ENCODE peak calls at places on chromosomes 4 and X, in six cellular contexts. M, V, S, G, Q and U are unnamed samples.

GRCh38 chr4:110055014-110055768 is 142.5 kb downstream of the EGF start:
- DNase-seq in M (no peak), V (no peak), S (no peak), G (no peak), Q (no peak), U (no peak)

GRCh38 chr4:6906046-6906445 is 3.6 kb upstream of the TBC1D14 start:
- DNase-seq in M (no peak), V (no peak), S (no peak), G (peak), Q (no peak), U (no peak)

GRCh38 chrX:70169281-70169680 is 8.0 kb upstream of the DGAT2L6 start:
- DNase-seq in M (no peak), V (no peak), S (no peak), G (no peak), Q (no peak), U (no peak)

GRCh38 chrX:154486396-154487207 is at the start of gene UBL4A:
- DNase-seq in M (peak), V (no peak), S (peak), G (peak), Q (peak), U (peak)

GRCh38 chrX:137305404-137305803 is 260.5 kb upstream of the ZIC3 start:
- DNase-seq in M (no peak), V (no peak), S (no peak), G (no peak), Q (no peak), U (no peak)

GRCh38 chr4:120071192-120071795 is 4.6 kb upstream of the MAD2L1 start:
- DNase-seq in M (no peak), V (no peak), S (peak), G (no peak), Q (peak), U (no peak)

GRCh38 chr4:105978684-105979296 is 83.5 kb downstream of the NPNT start:
- DNase-seq in M (no peak), V (no peak), S (peak), G (no peak), Q (peak), U (no peak)

GRCh38 chrX:47204970-47205369 is 11.3 kb downstream of the UBA1 start:
- DNase-seq in M (no peak), V (peak), S (no peak), G (no peak), Q (no peak), U (no peak)

GRCh38 chr4:145839151-145839550 is 99.5 kb downstream of the ZNF827 start:
- DNase-seq in M (no peak), V (no peak), S (no peak), G (no peak), Q (no peak), U (no peak)

GRCh38 chrX:97666890-97667289 is 783.2 kb downstream of the RPA4 start:
- DNase-seq in M (no peak), V (no peak), S (no peak), G (no peak), Q (no peak), U (no peak)

GRCh38 chr4:27702710-27703431 is 842.2 kb downstream of the STIM2 start:
- DNase-seq in M (no peak), V (no peak), S (peak), G (no peak), Q (peak), U (peak)

GRCh38 chrX:150361070-150361776 is 1.9 kb upstream of the MAMLD1 start:
- DNase-seq in M (no peak), V (peak), S (no peak), G (no peak), Q (no peak), U (peak)

GRCh38 chr4:51932261-51932660 is 87.9 kb downstream of the LRRC66 start:
- DNase-seq in M (no peak), V (no peak), S (no peak), G (no peak), Q (peak), U (no peak)

GRCh38 chr4:45925809-45926208 is 198.0 kb downstream of the GABRG1 start:
- DNase-seq in M (no peak), V (no peak), S (no peak), G (no peak), Q (no peak), U (no peak)

GRCh38 chr4:5474756-5475155 is 233.6 kb downstream of the EVC2 start:
- DNase-seq in M (no peak), V (no peak), S (no peak), G (no peak), Q (no peak), U (no peak)

GRCh38 chr4:110808371-110808878 is 185.5 kb upstream of the PITX2 start:
- DNase-seq in M (no peak), V (no peak), S (no peak), G (no peak), Q (peak), U (no peak)

GRCh38 chrX:97399400-97399799 is 515.7 kb downstream of the RPA4 start:
- DNase-seq in M (no peak), V (no peak), S (no peak), G (no peak), Q (peak), U (no peak)

GRCh38 chr4:33494150-33494549 is 2750.2 kb downstream of the ARAP2 start:
- DNase-seq in M (no peak), V (no peak), S (no peak), G (no peak), Q (peak), U (no peak)

GRCh38 chr4:114870987-114871386 is 242.4 kb downstream of the NDST4 start:
- DNase-seq in M (no peak), V (no peak), S (no peak), G (no peak), Q (no peak), U (no peak)

GRCh38 chr4:156779774-156780173 is 191.8 kb downstream of the PDGFC start:
- DNase-seq in M (no peak), V (no peak), S (no peak), G (no peak), Q (peak), U (no peak)

GRCh38 chr4:31294655-31295054 is 574.5 kb downstream of the PCDH7 start:
- DNase-seq in M (no peak), V (no peak), S (peak), G (no peak), Q (no peak), U (no peak)

GRCh38 chr4:65021737-65022136 is 612.5 kb upstream of the TECRL start:
- DNase-seq in M (no peak), V (no peak), S (peak), G (no peak), Q (no peak), U (no peak)

GRCh38 chr4:41067369-41067768 is 147.0 kb downstream of the APBB2 start:
- DNase-seq in M (no peak), V (no peak), S (no peak), G (no peak), Q (peak), U (no peak)

GRCh38 chr4:16114546-16114945 is 30.7 kb upstream of the PROM1 start:
- DNase-seq in M (no peak), V (no peak), S (no peak), G (no peak), Q (no peak), U (no peak)

GRCh38 chr4:87258677-87259076 is 38.3 kb upstream of the KLHL8 start:
- DNase-seq in M (no peak), V (no peak), S (no peak), G (no peak), Q (no peak), U (no peak)

GRCh38 chr4:15436515-15436914 is 8.7 kb downstream of the C1QTNF7 start:
- DNase-seq in M (no peak), V (no peak), S (no peak), G (no peak), Q (peak), U (no peak)

GRCh38 chrX:13770013-13770412 is 35.5 kb downstream of the OFD1 start:
- DNase-seq in M (no peak), V (no peak), S (no peak), G (no peak), Q (no peak), U (no peak)

GRCh38 chr4:84803720-84804119 is 162.8 kb downstream of the WDFY3 start:
- DNase-seq in M (no peak), V (no peak), S (no peak), G (no peak), Q (peak), U (no peak)

GRCh38 chr4:123064390-123064789 is 142.0 kb upstream of the NUDT6 start:
- DNase-seq in M (no peak), V (no peak), S (no peak), G (no peak), Q (peak), U (no peak)

GRCh38 chr4:165378398-165378762 is 428 bp upstream of the CPE start:
- DNase-seq in M (no peak), V (no peak), S (no peak), G (no peak), Q (no peak), U (no peak)

GRCh38 chr4:33060873-33061542 is 2340.8 kb downstream of the PCDH7 start:
- DNase-seq in M (peak), V (no peak), S (peak), G (no peak), Q (peak), U (peak)

GRCh38 chrX:21943460-21944135 is 3.1 kb downstream of the SMS start:
- DNase-seq in M (no peak), V (no peak), S (no peak), G (no peak), Q (peak), U (no peak)

GRCh38 chr4:37464373-37464772 is 219.8 kb downstream of the NWD2 start:
- DNase-seq in M (no peak), V (no peak), S (no peak), G (no peak), Q (no peak), U (no peak)

GRCh38 chrX:117147249-117147648 is 684.5 kb upstream of the CT83 start:
- DNase-seq in M (no peak), V (no peak), S (no peak), G (no peak), Q (no peak), U (no peak)

GRCh38 chr4:3340703-3341088 is 47.9 kb downstream of the RGS12 start:
- DNase-seq in M (no peak), V (no peak), S (no peak), G (no peak), Q (no peak), U (no peak)

GRCh38 chr4:6272863-6273660 is 3.4 kb downstream of the WFS1 start:
- DNase-seq in M (no peak), V (peak), S (peak), G (peak), Q (peak), U (no peak)

GRCh38 chr4:119804404-119804803 is 175.8 kb upstream of the PDE5A start:
- DNase-seq in M (no peak), V (no peak), S (no peak), G (no peak), Q (no peak), U (no peak)

GRCh38 chr4:26424838-26425237 is 65.4 kb downstream of the CCKAR start:
- DNase-seq in M (no peak), V (no peak), S (no peak), G (no peak), Q (no peak), U (no peak)
- TF ChIP-seq CTCF in M (peak), V (peak), S (no peak), G (no peak), Q (peak), U (no peak)

GRCh38 chr4:173919196-173919595 is 364.3 kb downstream of the FBXO8 start:
- DNase-seq in M (no peak), V (no peak), S (no peak), G (no peak), Q (no peak), U (no peak)
- TF ChIP-seq CTCF in M (no peak), V (no peak), S (no peak), G (no peak), Q (no peak), U (no peak)

DNA sequence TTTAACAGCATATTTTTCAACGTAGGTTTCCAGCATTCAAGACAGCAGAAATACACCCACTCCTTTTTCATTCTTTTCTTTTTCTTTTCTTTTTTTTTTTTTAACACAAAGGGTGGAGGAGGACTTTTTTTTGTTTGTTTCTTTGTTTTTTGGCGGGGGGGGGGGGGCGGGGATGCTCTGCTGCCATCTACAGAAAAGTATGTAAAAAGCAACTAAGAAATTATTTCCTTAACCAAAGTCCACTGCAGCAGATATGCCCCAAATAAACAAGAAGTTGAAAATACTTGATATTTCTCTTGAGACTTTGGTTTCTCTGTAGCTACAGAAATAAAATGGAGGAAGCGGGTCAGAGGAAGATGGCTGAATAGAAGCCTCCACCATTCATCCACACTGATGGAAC is 63.2 kb upstream of the PBDC1 start:
- DNase-seq in M (no peak), V (no peak), S (no peak), G (no peak), Q (no peak), U (no peak)
- TF ChIP-seq CTCF in M (no peak), V (peak), S (no peak), G (no peak), Q (no peak), U (no peak)

GRCh38 chrX:131084145-131084544 is 26.0 kb downstream of the ARHGAP36 start:
- DNase-seq in M (no peak), V (no peak), S (no peak), G (no peak), Q (no peak), U (no peak)

GRCh38 chrX:131081772-131082755 is 23.9 kb downstream of the ARHGAP36 start:
- DNase-seq in M (no peak), V (no peak), S (no peak), G (no peak), Q (no peak), U (no peak)

GRCh38 chrX:131083510-131084142 is 25.5 kb downstream of the ARHGAP36 start:
- DNase-seq in M (no peak), V (no peak), S (no peak), G (no peak), Q (no peak), U (no peak)
- TF ChIP-seq CTCF in M (no peak), V (no peak), S (no peak), G (no peak), Q (no peak), U (no peak)

GRCh38 chr4:179678093-179678804 is 2236.0 kb upstream of the AGA start:
- DNase-seq in M (no peak), V (no peak), S (no peak), G (no peak), Q (no peak), U (no peak)
- TF ChIP-seq CTCF in M (no peak), V (no peak), S (no peak), G (no peak), Q (no peak), U (no peak)

GRCh38 chrX:103017542-103017941 is 46.4 kb downstream of the BEX1 start:
- DNase-seq in M (no peak), V (no peak), S (no peak), G (no peak), Q (no peak), U (no peak)

GRCh38 chrX:103012945-103013344 is 51.0 kb downstream of the BEX1 start:
- DNase-seq in M (no peak), V (no peak), S (no peak), G (no peak), Q (no peak), U (no peak)
- TF ChIP-seq CTCF in M (no peak), V (no peak), S (no peak), G (no peak), Q (no peak), U (no peak)

DNA sequence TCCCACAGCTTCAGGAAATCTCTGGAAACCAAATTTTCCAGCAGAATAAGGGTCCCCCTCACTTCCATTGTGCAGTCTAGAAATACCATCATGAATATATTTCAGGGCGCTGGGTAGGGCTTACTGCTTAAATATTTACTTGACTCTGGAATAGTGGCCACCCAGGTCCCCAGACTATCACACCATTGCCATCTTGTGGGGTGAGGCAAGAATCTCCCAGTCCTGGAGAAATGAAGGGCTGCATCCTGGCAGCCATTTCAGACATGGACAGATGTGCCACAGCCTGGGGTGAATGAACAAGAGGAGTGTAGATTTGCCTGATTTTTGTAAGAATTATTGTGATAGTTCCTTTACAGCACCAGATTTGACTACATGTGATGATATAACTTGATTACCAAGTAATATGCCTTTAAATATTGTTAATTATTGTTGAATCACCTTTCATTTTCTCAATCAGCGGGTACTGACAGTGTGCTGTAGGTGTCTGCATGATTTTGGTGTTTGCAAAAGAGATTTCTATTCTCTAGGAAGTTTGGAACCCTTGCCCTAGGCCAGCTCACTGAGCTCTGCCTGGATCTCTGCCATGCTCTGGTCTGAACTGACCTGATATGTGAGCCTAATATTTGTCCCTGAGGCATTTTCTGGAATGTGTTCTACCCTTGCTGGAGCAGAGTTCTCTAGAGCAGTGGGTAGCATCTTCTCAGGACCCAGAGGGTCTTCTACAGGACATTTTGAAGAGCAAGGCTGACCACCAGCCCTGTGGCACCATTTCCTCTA is 183.4 kb downstream of the KIT start:
- DNase-seq in M (no peak), V (no peak), S (no peak), G (no peak), Q (peak), U (no peak)
- TF ChIP-seq CTCF in M (no peak), V (peak), S (peak), G (peak), Q (peak), U (no peak)